ENCODE peak calls at places on chromosomes 12 and 14, in six cellular contexts. L, S, O, H, N and A are unnamed samples.
A peak's percentile ranks its signal among the peaks of the same experiment; 100 is the strongest.

GRCh38 chr12:62774794-62775193 is 160.2 kb downstream of the PPM1H start:
- DNase-seq in L (no peak), S (no peak), O (no peak), H (no peak), N (no peak), A (no peak)

GRCh38 chr12:7602287-7602686 is 63.4 kb downstream of the APOBEC1 start:
- DNase-seq in L (no peak), S (no peak), O (no peak), H (no peak), N (no peak), A (no peak)

GRCh38 chr14:88426271-88426670 is 40.8 kb downstream of the SPATA7 start:
- DNase-seq in L (peak; percentile 48), S (no peak), O (no peak), H (no peak), N (no peak), A (no peak)

GRCh38 chr12:128449146-128449894 is 182.3 kb downstream of the TMEM132C start:
- DNase-seq in L (no peak), S (no peak), O (no peak), H (no peak), N (no peak), A (no peak)

GRCh38 chr14:92680781-92681650 is 67.4 kb downstream of the LGMN start:
- DNase-seq in L (peak; percentile 72), S (peak; percentile 42), O (peak; percentile 69), H (peak; percentile 91), N (peak; percentile 40), A (peak; percentile 88)

GRCh38 chr12:123973552-123974341 is 732 bp downstream of the ZNF664 start:
- DNase-seq in L (peak; percentile 58), S (no peak), O (peak; percentile 58), H (peak; percentile 67), N (peak; percentile 21), A (peak; percentile 56)

GRCh38 chr12:46524778-46525177 is 152.2 kb upstream of the SLC38A2 start:
- DNase-seq in L (peak; percentile 67), S (peak; percentile 54), O (peak; percentile 29), H (peak; percentile 77), N (no peak), A (peak; percentile 85)

GRCh38 chr14:77892381-77892871 is 92.5 kb downstream of the ADCK1 start:
- DNase-seq in L (no peak), S (no peak), O (no peak), H (no peak), N (no peak), A (no peak)

GRCh38 chr14:73248294-73248868 is 11.1 kb downstream of the PAPLN start:
- DNase-seq in L (no peak), S (no peak), O (peak; percentile 33), H (no peak), N (no peak), A (no peak)

GRCh38 chr12:57278465-57279453 is 27.8 kb upstream of the STAC3 start:
- DNase-seq in L (no peak), S (no peak), O (no peak), H (no peak), N (no peak), A (no peak)

GRCh38 chr12:57276935-57277563 is 26.1 kb upstream of the STAC3 start:
- DNase-seq in L (peak; percentile 53), S (no peak), O (no peak), H (no peak), N (peak; percentile 21), A (no peak)

GRCh38 chr12:57280234-57281062 is 29.5 kb upstream of the STAC3 start:
- DNase-seq in L (peak; percentile 27), S (no peak), O (peak; percentile 61), H (peak; percentile 88), N (peak; percentile 84), A (peak; percentile 87)
- TF ChIP-seq POLR2A in L (no peak), S (no peak), O (no peak), H (no peak), N (no peak), A (peak; percentile 43)

DNA sequence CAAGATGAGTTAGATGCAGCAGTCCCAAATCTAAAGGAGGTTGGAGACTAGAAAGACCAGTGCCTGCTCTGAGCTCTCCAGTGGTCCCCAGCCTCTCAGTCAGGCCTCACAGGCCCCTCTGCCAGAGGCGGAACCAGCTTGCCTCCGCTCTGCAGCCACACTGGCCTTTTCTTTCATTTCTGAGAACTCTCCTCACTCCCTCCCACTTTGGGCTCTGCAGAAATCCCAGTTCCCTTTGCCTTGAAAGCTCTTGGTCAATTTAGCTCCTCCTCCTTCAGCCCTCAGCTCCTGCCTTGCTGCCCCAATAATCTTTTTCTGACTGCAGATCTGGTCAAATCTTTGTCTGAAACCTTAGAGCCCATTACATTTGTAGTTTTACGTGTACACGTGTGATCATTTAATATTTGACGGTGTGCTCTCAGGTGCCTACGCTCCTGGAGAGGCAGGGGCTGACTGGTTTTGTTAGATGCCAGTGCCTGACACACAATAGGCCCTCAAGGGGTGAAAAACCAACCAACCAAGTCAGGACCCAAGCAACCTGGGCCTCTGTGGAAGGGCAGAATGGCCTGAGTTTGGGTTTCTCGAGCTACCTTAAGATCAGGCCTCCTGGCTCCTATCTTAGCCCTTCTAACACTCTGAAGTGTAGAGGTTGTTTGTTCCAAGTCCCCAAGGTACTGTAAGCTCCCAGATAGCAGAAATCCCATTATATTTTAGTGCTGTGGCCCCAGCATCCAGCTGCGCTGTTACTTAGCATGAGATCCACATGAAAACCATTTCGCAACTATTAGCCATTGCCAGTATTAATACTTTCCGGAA is 1.1 kb upstream of the NUDT4 start:
- DNase-seq in L (no peak), S (no peak), O (peak; percentile 35), H (no peak), N (peak; percentile 71), A (peak; percentile 72)
- TF ChIP-seq POLR2A in L (no peak), S (peak; percentile 24), O (peak; percentile 60), H (no peak), N (no peak), A (no peak)

GRCh38 chr12:130870442-130871285 is 1.2 kb upstream of the RAN start:
- DNase-seq in L (peak; percentile 70), S (peak; percentile 35), O (peak; percentile 53), H (peak; percentile 81), N (peak; percentile 96), A (peak; percentile 71)

GRCh38 chr12:130873825-130874224 is 2.0 kb downstream of the RAN start:
- DNase-seq in L (no peak), S (no peak), O (no peak), H (no peak), N (no peak), A (no peak)

GRCh38 chr12:130872179-130873096 is 572 bp downstream of the RAN start:
- DNase-seq in L (peak; percentile 38), S (no peak), O (peak; percentile 32), H (peak; percentile 61), N (no peak), A (peak; percentile 53)

GRCh38 chr12:130873106-130873795 is 1.4 kb downstream of the RAN start:
- DNase-seq in L (no peak), S (no peak), O (no peak), H (no peak), N (no peak), A (no peak)

GRCh38 chr12:130871286-130872178 is at the start of gene RAN:
- DNase-seq in L (peak; percentile 93), S (peak; percentile 74), O (peak; percentile 92), H (peak; percentile 96), N (peak; percentile 78), A (peak; percentile 94)
- TF ChIP-seq POLR2A in L (peak; percentile 68), S (peak; percentile 56), O (peak; percentile 61), H (no peak), N (peak; percentile 62), A (peak; percentile 59)

DNA sequence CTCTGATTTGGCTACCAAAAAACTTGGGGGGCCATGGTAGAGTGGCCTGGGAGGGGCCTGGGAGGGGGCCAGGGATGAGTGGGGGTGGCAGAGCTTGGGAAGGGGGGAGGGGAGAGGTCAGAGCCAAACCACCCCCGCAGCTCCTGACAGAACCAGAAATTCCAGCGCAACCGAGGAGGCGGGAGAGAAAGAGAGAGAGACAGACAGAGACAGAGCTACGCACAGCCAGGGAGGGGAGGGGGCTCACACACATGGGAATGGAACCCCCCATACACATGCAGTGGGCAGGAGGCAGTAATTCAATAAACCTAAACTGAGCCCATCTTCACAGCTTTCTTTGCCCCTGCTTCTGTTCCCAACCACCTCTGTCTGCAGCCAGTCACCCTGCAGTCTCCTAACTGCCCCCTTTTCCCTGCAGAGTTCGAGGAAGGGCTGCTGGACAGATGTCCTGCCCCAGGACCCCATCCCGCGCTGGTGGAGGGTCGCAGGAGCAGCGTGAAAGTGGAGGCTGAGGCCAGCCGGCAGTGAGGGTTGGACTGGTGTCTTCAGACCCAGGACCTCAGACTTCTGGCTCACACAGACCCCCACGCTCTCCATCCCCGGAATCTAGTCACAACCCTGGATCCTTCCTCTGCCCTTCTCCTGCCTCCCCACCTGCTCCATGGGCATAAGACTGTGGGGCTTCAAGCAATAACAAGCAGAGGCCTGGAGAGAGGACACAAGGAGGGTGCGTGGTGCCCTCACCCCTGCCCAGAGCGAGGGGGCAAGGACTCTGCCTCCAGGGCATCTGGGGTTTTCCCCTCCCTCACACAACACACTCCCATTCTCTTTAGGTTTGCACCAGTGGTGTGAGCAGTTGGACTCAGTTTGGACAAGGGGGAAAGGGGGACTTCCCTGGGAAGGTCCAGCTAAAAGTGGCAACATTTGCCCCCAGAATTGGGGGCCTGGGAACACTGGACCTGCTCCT is 5.6 kb downstream of the NAB2 start:
- DNase-seq in L (no peak), S (no peak), O (peak; percentile 23), H (no peak), N (no peak), A (peak; percentile 54)
- TF ChIP-seq POLR2A in L (no peak), S (no peak), O (no peak), H (no peak), N (no peak), A (no peak)

DNA sequence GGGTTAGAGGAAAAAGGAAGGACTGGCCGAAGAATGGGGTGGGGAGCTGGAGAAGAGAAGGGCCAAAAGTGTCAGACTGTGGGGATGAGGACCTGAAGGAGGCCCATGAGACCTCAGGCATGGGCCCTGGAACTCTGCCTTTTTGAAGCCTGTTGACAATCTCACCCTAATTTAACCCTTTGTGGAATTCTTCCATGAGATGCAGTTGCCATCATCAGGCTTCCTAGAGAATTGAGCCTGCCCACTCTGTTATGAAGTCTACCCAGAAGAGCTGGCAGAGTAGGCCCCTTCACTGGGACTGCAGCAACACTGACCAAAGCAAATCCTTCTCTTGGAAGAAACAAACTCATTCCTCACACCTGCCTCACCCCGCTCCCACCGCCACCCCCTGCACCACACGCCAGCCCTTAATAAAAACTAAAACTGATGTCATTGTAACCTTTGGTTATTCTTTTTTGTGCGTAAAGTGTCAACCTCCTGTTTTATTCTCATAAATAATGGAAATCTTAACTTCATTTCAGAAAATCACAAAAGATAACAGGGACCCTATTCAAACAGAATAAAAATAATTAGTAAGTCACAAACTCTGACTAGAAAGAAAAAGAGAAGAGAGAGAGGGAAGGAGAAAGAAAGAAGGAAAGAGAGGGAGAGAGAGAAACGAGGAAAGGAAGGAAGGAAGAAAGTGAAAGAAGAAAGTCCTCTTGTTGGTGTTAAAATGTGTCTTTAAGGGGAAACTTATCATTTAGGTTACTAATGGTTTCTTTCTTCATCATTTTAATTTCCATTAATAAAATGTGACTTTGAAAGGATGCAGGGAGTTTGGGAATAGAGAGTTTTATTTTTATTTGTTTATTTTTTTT is 61.3 kb downstream of the CRADD start:
- DNase-seq in L (no peak), S (no peak), O (no peak), H (no peak), N (no peak), A (no peak)
- TF ChIP-seq POLR2A in L (no peak), S (no peak), O (no peak), H (no peak), N (no peak), A (no peak)

GRCh38 chr14:102826751-102827675 is 49.8 kb downstream of the TRAF3 start:
- DNase-seq in L (no peak), S (no peak), O (no peak), H (no peak), N (no peak), A (no peak)
- TF ChIP-seq POLR2A in L (no peak), S (no peak), O (no peak), H (no peak), N (no peak), A (no peak)